ENCODE peak calls at places on chromosomes 7 and 10, in four cellular contexts. One of them, this sample, is unnamed.

GRCh38 chr7:151754142-151754590 is 122.7 kb downstream of the PRKAG2 start:
- DNase-seq in Panc1: peak
- DNase-seq in HepG2: peak
- DNase-seq in K562: peak
- DNase-seq in this sample: peak

GRCh38 chr7:89029864-89030263 is 234.3 kb upstream of the TEX47 start:
- DNase-seq in Panc1: no peak
- DNase-seq in HepG2: no peak
- DNase-seq in K562: no peak
- DNase-seq in this sample: peak

GRCh38 chr10:132419631-132420468 is 22.9 kb downstream of the PWWP2B start:
- DNase-seq in Panc1: no peak
- DNase-seq in HepG2: no peak
- DNase-seq in K562: no peak
- DNase-seq in this sample: no peak

GRCh38 chr7:7702826-7703225 is 15.6 kb downstream of the RPA3 start:
- DNase-seq in Panc1: no peak
- DNase-seq in HepG2: peak
- DNase-seq in K562: no peak
- DNase-seq in this sample: no peak

GRCh38 chr7:107065929-107066247 is 21.4 kb downstream of the PRKAR2B start:
- DNase-seq in Panc1: no peak
- DNase-seq in HepG2: no peak
- DNase-seq in K562: no peak
- DNase-seq in this sample: no peak

GRCh38 chr7:17298102-17298839 is at the start of gene AHR:
- DNase-seq in Panc1: no peak
- DNase-seq in HepG2: peak
- DNase-seq in K562: peak
- DNase-seq in this sample: peak

GRCh38 chr7:24059775-24060174 is 224.2 kb upstream of the NPY start:
- DNase-seq in Panc1: no peak
- DNase-seq in HepG2: no peak
- DNase-seq in K562: no peak
- DNase-seq in this sample: no peak

GRCh38 chr7:100148559-100149328 is at the start of gene LAMTOR4:
- DNase-seq in Panc1: peak
- DNase-seq in HepG2: peak
- DNase-seq in K562: peak
- DNase-seq in this sample: peak

GRCh38 chr7:148147438-148147837 is 443.1 kb upstream of the C7orf33 start:
- DNase-seq in Panc1: no peak
- DNase-seq in HepG2: no peak
- DNase-seq in K562: no peak
- DNase-seq in this sample: no peak

GRCh38 chr10:98047009-98047741 is 16.8 kb upstream of the CRTAC1 start:
- DNase-seq in Panc1: no peak
- DNase-seq in HepG2: no peak
- DNase-seq in K562: no peak
- DNase-seq in this sample: no peak

GRCh38 chr7:19958309-19958896 is 185.0 kb upstream of the TMEM196 start:
- DNase-seq in Panc1: peak
- DNase-seq in HepG2: peak
- DNase-seq in K562: no peak
- DNase-seq in this sample: peak

GRCh38 chr7:4020086-4020485 is 662.0 kb upstream of the FOXK1 start:
- DNase-seq in Panc1: no peak
- DNase-seq in HepG2: no peak
- DNase-seq in K562: no peak
- DNase-seq in this sample: no peak

GRCh38 chr7:131015131-131015954 is 281.3 kb upstream of the KLF14 start:
- DNase-seq in Panc1: no peak
- DNase-seq in HepG2: peak
- DNase-seq in K562: no peak
- DNase-seq in this sample: peak

GRCh38 chr7:100835903-100836811 is 8.8 kb upstream of the EPHB4 start:
- DNase-seq in Panc1: no peak
- DNase-seq in HepG2: no peak
- DNase-seq in K562: no peak
- DNase-seq in this sample: no peak

GRCh38 chr7:50283206-50283605 is 21.3 kb upstream of the IKZF1 start:
- DNase-seq in Panc1: no peak
- DNase-seq in HepG2: no peak
- DNase-seq in K562: no peak
- DNase-seq in this sample: no peak

GRCh38 chr7:101804087-101804631 is 13.3 kb upstream of the CUX1 start:
- DNase-seq in Panc1: no peak
- DNase-seq in HepG2: no peak
- DNase-seq in K562: no peak
- DNase-seq in this sample: no peak

GRCh38 chr10:75497997-75498797 is 66.8 kb downstream of the LRMDA start:
- DNase-seq in Panc1: no peak
- DNase-seq in HepG2: no peak
- DNase-seq in K562: no peak
- DNase-seq in this sample: peak

GRCh38 chr7:3712841-3713240 is 411.8 kb downstream of the SDK1 start:
- DNase-seq in Panc1: no peak
- DNase-seq in HepG2: no peak
- DNase-seq in K562: no peak
- DNase-seq in this sample: no peak

GRCh38 chr10:8230887-8231286 is 176.4 kb downstream of the GATA3 start:
- DNase-seq in Panc1: no peak
- DNase-seq in HepG2: no peak
- DNase-seq in K562: no peak
- DNase-seq in this sample: no peak

GRCh38 chr7:129739427-129739826 is 127.9 kb downstream of the NRF1 start:
- DNase-seq in Panc1: no peak
- DNase-seq in HepG2: no peak
- DNase-seq in K562: no peak
- DNase-seq in this sample: no peak

GRCh38 chr10:79472951-79473350 is 27.5 kb upstream of the ZCCHC24 start:
- DNase-seq in Panc1: no peak
- DNase-seq in HepG2: peak
- DNase-seq in K562: no peak
- DNase-seq in this sample: no peak

GRCh38 chr7:130878785-130879184 is 144.8 kb upstream of the KLF14 start:
- DNase-seq in Panc1: no peak
- DNase-seq in HepG2: no peak
- DNase-seq in K562: no peak
- DNase-seq in this sample: no peak

GRCh38 chr10:125003146-125003900 is 61.4 kb downstream of the ZRANB1 start:
- DNase-seq in Panc1: no peak
- DNase-seq in HepG2: no peak
- DNase-seq in K562: no peak
- DNase-seq in this sample: no peak
- TF ChIP-seq TCF7L2 in Panc1: no peak
- TF ChIP-seq TCF7L2 in HepG2: no peak
- TF ChIP-seq TCF7L2 in K562: no peak
- TF ChIP-seq TCF7L2 in this sample: no peak

GRCh38 chr10:17617031-17617911 is at the start of gene HACD1:
- DNase-seq in Panc1: no peak
- DNase-seq in HepG2: peak
- DNase-seq in K562: peak
- DNase-seq in this sample: peak

GRCh38 chr10:17616403-17617030 is 657 bp downstream of the HACD1 start:
- DNase-seq in Panc1: no peak
- DNase-seq in HepG2: peak
- DNase-seq in K562: peak
- DNase-seq in this sample: peak

GRCh38 chr10:17624996-17625395 is 7.8 kb upstream of the HACD1 start:
- DNase-seq in Panc1: no peak
- DNase-seq in HepG2: no peak
- DNase-seq in K562: no peak
- DNase-seq in this sample: no peak

GRCh38 chr10:17626656-17627055 is 9.5 kb upstream of the HACD1 start:
- DNase-seq in Panc1: no peak
- DNase-seq in HepG2: no peak
- DNase-seq in K562: no peak
- DNase-seq in this sample: no peak

GRCh38 chr10:17622061-17622460 is 4.9 kb upstream of the HACD1 start:
- DNase-seq in Panc1: no peak
- DNase-seq in HepG2: no peak
- DNase-seq in K562: no peak
- DNase-seq in this sample: no peak
- TF ChIP-seq TCF7L2 in Panc1: no peak
- TF ChIP-seq TCF7L2 in HepG2: no peak
- TF ChIP-seq TCF7L2 in K562: no peak
- TF ChIP-seq TCF7L2 in this sample: no peak

GRCh38 chr10:17787087-17787942 is 21.8 kb upstream of the MRC1 start:
- DNase-seq in Panc1: peak
- DNase-seq in HepG2: no peak
- DNase-seq in K562: no peak
- DNase-seq in this sample: peak
- TF ChIP-seq TCF7L2 in Panc1: no peak
- TF ChIP-seq TCF7L2 in HepG2: no peak
- TF ChIP-seq TCF7L2 in K562: no peak
- TF ChIP-seq TCF7L2 in this sample: no peak

GRCh38 chr10:12195281-12195602 is 449 bp downstream of the NUDT5 start:
- DNase-seq in Panc1: no peak
- DNase-seq in HepG2: no peak
- DNase-seq in K562: no peak
- DNase-seq in this sample: no peak

GRCh38 chr10:12193193-12193592 is 2.5 kb downstream of the NUDT5 start:
- DNase-seq in Panc1: no peak
- DNase-seq in HepG2: no peak
- DNase-seq in K562: no peak
- DNase-seq in this sample: no peak

GRCh38 chr10:12196531-12197211 is 683 bp downstream of the CDC123 start:
- DNase-seq in Panc1: no peak
- DNase-seq in HepG2: no peak
- DNase-seq in K562: no peak
- DNase-seq in this sample: no peak

GRCh38 chr10:12195603-12196506 is at the start of the genes CDC123 and NUDT5:
- DNase-seq in Panc1: peak
- DNase-seq in HepG2: peak
- DNase-seq in K562: peak
- DNase-seq in this sample: peak

DNA sequence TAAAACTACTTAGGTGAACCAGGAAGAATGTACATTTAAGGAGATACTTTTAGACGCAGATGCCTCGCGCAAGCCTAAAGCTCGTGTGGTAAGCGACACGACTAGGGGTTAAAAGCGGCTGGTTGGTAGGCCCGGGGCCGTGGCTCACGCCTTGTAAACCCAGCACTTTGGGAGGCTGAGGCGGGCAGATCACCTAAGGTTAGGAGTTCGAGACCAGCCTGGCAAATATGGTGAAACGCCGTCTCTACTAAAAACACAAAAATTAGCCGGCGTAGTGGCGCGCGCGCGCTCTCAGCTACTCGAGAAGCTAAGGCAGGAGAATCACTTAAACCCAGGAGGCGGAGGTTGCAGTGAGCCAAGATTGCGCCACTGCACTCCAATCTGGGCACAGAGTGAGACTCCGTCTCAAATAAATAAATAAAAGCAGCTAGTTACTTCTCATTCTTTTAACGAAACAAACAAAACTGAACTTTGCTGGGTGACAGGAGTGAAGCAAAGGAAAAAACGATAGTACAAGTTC is 879 bp downstream of the NUDT5 start:
- DNase-seq in Panc1: no peak
- DNase-seq in HepG2: no peak
- DNase-seq in K562: no peak
- DNase-seq in this sample: no peak
- TF ChIP-seq TCF7L2 in Panc1: no peak
- TF ChIP-seq TCF7L2 in HepG2: no peak
- TF ChIP-seq TCF7L2 in K562: no peak
- TF ChIP-seq TCF7L2 in this sample: no peak

GRCh38 chr10:33008499-33009243 is 50.6 kb upstream of the ITGB1 start:
- DNase-seq in Panc1: peak
- DNase-seq in HepG2: peak
- DNase-seq in K562: peak
- DNase-seq in this sample: peak

GRCh38 chr10:33001908-33002492 is 44.0 kb upstream of the ITGB1 start:
- DNase-seq in Panc1: no peak
- DNase-seq in HepG2: peak
- DNase-seq in K562: no peak
- DNase-seq in this sample: no peak

GRCh38 chr10:33009244-33010131 is 51.5 kb upstream of the ITGB1 start:
- DNase-seq in Panc1: no peak
- DNase-seq in HepG2: no peak
- DNase-seq in K562: no peak
- DNase-seq in this sample: no peak

GRCh38 chr10:33006342-33006887 is 48.4 kb upstream of the ITGB1 start:
- DNase-seq in Panc1: no peak
- DNase-seq in HepG2: no peak
- DNase-seq in K562: no peak
- DNase-seq in this sample: no peak

DNA sequence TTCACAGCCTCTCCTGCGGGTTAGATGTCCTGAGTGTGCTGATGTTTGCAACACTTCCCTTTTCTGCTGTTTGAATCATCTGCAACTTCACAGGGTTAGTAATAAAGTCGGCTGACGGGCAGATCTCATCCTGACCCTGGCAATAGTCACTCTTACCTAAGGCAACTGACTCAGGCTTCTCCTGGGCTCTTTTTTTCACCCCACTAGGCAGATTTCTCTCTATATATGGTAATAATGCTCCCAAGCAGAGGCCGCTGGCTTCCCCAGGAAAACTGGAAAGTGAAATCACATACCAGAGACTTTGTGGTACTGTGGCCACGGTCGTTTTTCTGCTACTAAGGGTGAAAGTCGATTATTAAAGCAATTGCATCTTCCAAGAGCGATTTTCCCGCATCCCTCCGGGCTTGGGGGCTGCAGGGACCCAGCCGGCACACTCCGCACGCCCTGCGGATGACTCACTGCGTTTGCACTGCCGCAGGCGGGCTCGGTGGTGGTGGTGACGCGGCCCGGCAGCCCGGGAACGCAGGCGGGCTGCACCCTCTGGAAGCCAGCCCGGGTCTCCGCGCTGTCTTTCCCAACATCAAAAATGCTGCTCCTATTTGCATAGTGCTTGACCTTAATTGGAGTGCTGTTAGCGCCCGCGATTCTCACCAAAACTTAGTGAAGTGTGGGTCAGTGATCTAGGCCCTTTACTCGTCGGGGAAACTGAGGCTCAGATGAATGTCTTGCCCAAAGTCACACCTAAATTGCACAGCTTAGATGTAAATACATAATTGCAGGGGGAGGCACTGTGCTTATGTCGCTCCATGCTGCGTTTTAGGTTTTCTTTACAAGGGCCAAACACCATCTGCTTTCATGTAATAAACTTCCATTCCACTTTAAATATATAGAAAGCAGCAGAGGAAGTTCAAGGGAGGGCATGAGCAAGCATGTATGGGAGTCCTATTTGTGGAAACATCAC is 47.6 kb upstream of the ITGB1 start:
- DNase-seq in Panc1: peak
- DNase-seq in HepG2: peak
- DNase-seq in K562: peak
- DNase-seq in this sample: peak
- TF ChIP-seq TCF7L2 in Panc1: peak
- TF ChIP-seq TCF7L2 in HepG2: no peak
- TF ChIP-seq TCF7L2 in K562: no peak
- TF ChIP-seq TCF7L2 in this sample: peak

This sample was measured in HCT116.